ENCODE peak calls at places on chromosome 3, in seven cellular contexts. Z is fibroblast of the aortic adventitia; U is LHCN-M2; H is caudate nucleus; W is activated CD4-positive, CD25-positive, alpha-beta regulatory T cell; K is aorta; Y is neural crest cell. S is an unnamed sample.

GRCh38 chr3:152486364-152486763 is 217.6 kb downstream of the MBNL1 start:
- DNase-seq in Y (no peak), K (no peak), Z (no peak), H (no peak), W (no peak), U (no peak), S (no peak)

GRCh38 chr3:52435246-52436101 is 9.4 kb downstream of the SEMA3G start:
- DNase-seq in W (no peak), Z (no peak), Y (no peak), H (no peak), K (peak), U (no peak), S (peak)

GRCh38 chr3:37173806-37174205 is 576 bp downstream of the LRRFIP2 start:
- DNase-seq in U (no peak), Z (no peak), K (no peak), Y (no peak), H (no peak), W (no peak), S (no peak)

GRCh38 chr3:23944007-23944760 is 902 bp upstream of the NR1D2 start:
- DNase-seq in W (no peak), K (no peak), Y (no peak), H (no peak), Z (no peak), U (no peak), S (no peak)

GRCh38 chr3:64235605-64236004 is 10.3 kb upstream of the PRICKLE2 start:
- DNase-seq in K (no peak), Y (no peak), H (no peak), W (no peak), Z (no peak), U (no peak), S (no peak)

GRCh38 chr3:109336272-109336957 is 931 bp downstream of the DPPA4 start:
- DNase-seq in Y (peak), U (peak), W (no peak), H (no peak), Z (peak), K (peak), S (peak)

GRCh38 chr3:78737988-78738387 is 1029.8 kb downstream of the ROBO1 start:
- DNase-seq in W (no peak), Z (peak), U (peak), Y (no peak), K (no peak), H (no peak), S (no peak)

GRCh38 chr3:160953681-160954080 is 151.5 kb downstream of the B3GALNT1 start:
- DNase-seq in K (no peak), W (no peak), H (no peak), U (no peak), Y (no peak), Z (no peak), S (no peak)

GRCh38 chr3:58000713-58001467 is 7.3 kb upstream of the FLNB start:
- DNase-seq in W (no peak), U (no peak), Y (no peak), K (no peak), Z (no peak), H (no peak), S (no peak)

GRCh38 chr3:123405936-123406510 is 42.9 kb downstream of the ADCY5 start:
- DNase-seq in W (no peak), Z (no peak), K (peak), H (no peak), Y (no peak), U (no peak), S (no peak)

GRCh38 chr3:151224268-151224909 is 21.4 kb upstream of the GPR171 start:
- DNase-seq in K (no peak), H (no peak), U (no peak), Z (no peak), W (no peak), Y (no peak), S (no peak)

GRCh38 chr3:61134532-61134931 is 116.7 kb downstream of the FHIT start:
- DNase-seq in Y (no peak), H (no peak), U (no peak), W (no peak), K (no peak), Z (no peak), S (no peak)

GRCh38 chr3:108507887-108508286 is 2.5 kb downstream of the MYH15 start:
- DNase-seq in H (no peak), K (no peak), Z (no peak), Y (no peak), W (no peak), U (no peak), S (no peak)

GRCh38 chr3:79268422-79268821 is 499.4 kb downstream of the ROBO1 start:
- DNase-seq in W (no peak), U (no peak), K (no peak), Y (no peak), H (no peak), Z (no peak), S (no peak)

GRCh38 chr3:102712896-102713295 is 278.1 kb downstream of the ZPLD1 start:
- DNase-seq in K (no peak), Y (no peak), W (no peak), H (no peak), Z (no peak), U (no peak), S (no peak)